ENCODE peak calls at places on chromosomes 6 and 20, in seven cellular contexts. Z is mucosa of descending colon; C is NCI-H524 treated with DMSO at 0.1 percent for 48 hours; N is kidney epithelial cell; I is GM04503; P is aorta; M is stimulated activated CD8-positive, alpha-beta memory T cell treated with anti-CD3 and anti-CD28 coated beads, Interleukin-12 subunit alpha, Interleukin-12 subunit beta, amount 100 ng/mL, for 1 hour. D is an unnamed sample.

GRCh38 chr20:17706632-17707031 is 6.9 kb downstream of the BANF2 start:
- DNase-seq in N (no peak), Z (no peak), M (no peak), C (no peak), I (no peak), P (no peak), D (no peak)

GRCh38 chr6:167244064-167244949 is 46.8 kb upstream of the UNC93A start:
- DNase-seq in N (no peak), M (no peak), P (no peak), I (no peak), C (peak; percentile 88), Z (no peak), D (peak; percentile 6)

GRCh38 chr20:11890331-11891080 is 27.2 kb upstream of the BTBD3 start:
- DNase-seq in Z (peak; percentile 94), N (peak; percentile 69), M (no peak), C (peak; percentile 80), P (peak; percentile 92), I (peak; percentile 49), D (peak; percentile 68)

GRCh38 chr20:32566379-32567374 is 18.5 kb downstream of the NOL4L start:
- DNase-seq in P (no peak), I (no peak), M (no peak), N (no peak), C (no peak), Z (no peak), D (no peak)

GRCh38 chr6:133183691-133184090 is 57.5 kb upstream of the EYA4 start:
- DNase-seq in I (no peak), Z (no peak), M (no peak), N (no peak), C (no peak), P (no peak), D (no peak)

GRCh38 chr6:105384004-105384403 is 18.9 kb downstream of the PREP start:
- DNase-seq in N (no peak), M (no peak), C (no peak), I (no peak), Z (peak; percentile 59), P (no peak), D (no peak)

GRCh38 chr6:165652766-165653165 is 10.3 kb downstream of the PDE10A start:
- DNase-seq in C (no peak), I (no peak), N (no peak), P (no peak), Z (no peak), M (no peak), D (no peak)

GRCh38 chr6:137313928-137314855 is 95.0 kb upstream of the IFNGR1 start:
- DNase-seq in N (no peak), I (peak; percentile 15), M (peak; percentile 59), P (peak; percentile 79), Z (peak; percentile 69), C (peak; percentile 21), D (peak; percentile 60)

GRCh38 chr6:163356324-163356723 is 58.2 kb upstream of the QKI start:
- DNase-seq in M (no peak), N (peak; percentile 50), P (peak; percentile 88), C (no peak), I (no peak), Z (peak; percentile 33), D (no peak)

GRCh38 chr20:2156666-2157624 is 55.3 kb downstream of the STK35 start:
- DNase-seq in C (no peak), I (no peak), N (no peak), Z (no peak), M (no peak), P (no peak), D (no peak)

GRCh38 chr6:150666071-150666470 is 66.4 kb downstream of the PLEKHG1 start:
- DNase-seq in P (peak; percentile 62), N (no peak), C (no peak), M (no peak), I (no peak), Z (no peak), D (no peak)

GRCh38 chr20:63475209-63475608 is 2.8 kb upstream of the KCNQ2 start:
- DNase-seq in P (no peak), N (no peak), M (no peak), Z (no peak), C (no peak), I (no peak), D (no peak)

GRCh38 chr20:48702388-48703041 is 125.3 kb downstream of the PREX1 start:
- DNase-seq in N (no peak), Z (no peak), P (peak; percentile 49), M (no peak), C (no peak), I (no peak), D (no peak)

GRCh38 chr20:61117725-61118124 is 134.3 kb upstream of the CDH4 start:
- DNase-seq in I (no peak), N (peak; percentile 91), M (no peak), P (no peak), C (no peak), Z (no peak), D (no peak)